ENCODE peak calls at places on chromosomes 11 and 22, in nine cellular contexts. U is iris pigment epithelial cell; Y is B cell; M is stimulated activated CD4-positive, alpha-beta T cell treated with anti-CD3 and anti-CD28 coated beads, Interleukin-2, amount 100 ng/mL, for 24 hours; E is effector memory CD4-positive, alpha-beta T cell; Z is M059J; K is pancreas; W is renal cortical epithelial cell; F is CD4-positive, CD25-positive, alpha-beta regulatory T cell. A is an unnamed sample.

GRCh38 chr11:8384199-8384821 is 120.6 kb upstream of the LMO1 start:
- DNase-seq in K (no peak), M (no peak), E (no peak), F (peak), W (peak), U (peak), Y (no peak), Z (peak), A (peak)

GRCh38 chr11:104522650-104523049 is 358.7 kb upstream of the PDGFD start:
- DNase-seq in F (no peak), U (peak), Y (no peak), E (no peak), W (no peak), M (no peak), K (no peak), Z (no peak), A (no peak)

GRCh38 chr11:26946209-26946828 is 47.6 kb upstream of the FIBIN start:
- DNase-seq in E (no peak), K (no peak), W (peak), F (no peak), Z (no peak), U (peak), M (no peak), Y (no peak), A (peak)

GRCh38 chr11:13685461-13686108 is 17.1 kb downstream of the FAR1 start:
- DNase-seq in E (no peak), U (peak), M (no peak), Z (no peak), F (no peak), W (no peak), Y (no peak), K (no peak), A (no peak)

GRCh38 chr11:133425245-133425644 is 107.1 kb downstream of the OPCML start:
- DNase-seq in Y (no peak), K (no peak), W (no peak), E (no peak), Z (no peak), M (no peak), F (no peak), U (no peak), A (no peak)

GRCh38 chr11:44630511-44631210 is 65.2 kb downstream of the CD82 start:
- DNase-seq in F (no peak), Y (no peak), W (no peak), Z (no peak), K (no peak), E (no peak), M (no peak), U (no peak), A (no peak)

GRCh38 chr11:71937826-71938225 is 9.0 kb downstream of the RNF121 start:
- DNase-seq in Y (no peak), K (no peak), W (no peak), E (no peak), F (no peak), Z (no peak), M (no peak), U (no peak), A (no peak)

GRCh38 chr22:29146771-29147170 is 58.9 kb upstream of the EMID1 start:
- DNase-seq in K (no peak), E (no peak), W (no peak), Z (no peak), F (no peak), U (no peak), Y (no peak), M (no peak), A (no peak)

GRCh38 chr22:47035443-47035881 is 273.0 kb downstream of the TBC1D22A start:
- DNase-seq in K (peak), E (no peak), M (no peak), Y (no peak), W (peak), U (no peak), F (no peak), Z (no peak), A (no peak)

GRCh38 chr11:119356349-119357031 is 10.0 kb upstream of the MFRP start:
- DNase-seq in K (peak), E (peak), Z (peak), U (peak), W (no peak), M (peak), F (peak), Y (peak), A (peak)

A was measured in kidney tubule cell.